ENCODE peak calls at places on chromosomes 2 and 18, in five cellular contexts. F, M, X, C and V are unnamed samples.

GRCh38 chr2:69965756-69966447 is 4.5 kb upstream of the ASPRV1 start:
- DNase-seq in F (no peak), M (no peak), X (no peak), C (no peak), V (no peak)

GRCh38 chr2:225274751-225275150 is 124.8 kb upstream of the NYAP2 start:
- DNase-seq in F (peak), M (no peak), X (no peak), C (no peak), V (no peak)

GRCh38 chr18:45686892-45687611 is 36.9 kb upstream of the SLC14A1 start:
- DNase-seq in F (no peak), M (no peak), X (no peak), C (no peak), V (no peak)

GRCh38 chr2:226661789-226662545 is 137.7 kb downstream of the IRS1 start:
- DNase-seq in F (no peak), M (peak), X (peak), C (no peak), V (no peak)

GRCh38 chr2:15223887-15224286 is 337.2 kb downstream of the NBAS start:
- DNase-seq in F (no peak), M (no peak), X (no peak), C (no peak), V (no peak)

GRCh38 chr2:124753842-124754241 is 728.8 kb downstream of the CNTNAP5 start:
- DNase-seq in F (no peak), M (no peak), X (no peak), C (no peak), V (no peak)

GRCh38 chr18:47407736-47408135 is 156.3 kb upstream of the SKOR2 start:
- DNase-seq in F (no peak), M (no peak), X (no peak), C (no peak), V (no peak)

GRCh38 chr2:216545359-216545758 is 46.7 kb downstream of the RPL37A start:
- DNase-seq in F (no peak), M (no peak), X (no peak), C (no peak), V (no peak)

GRCh38 chr18:55152801-55153200 is 193.5 kb upstream of the CCDC68 start:
- DNase-seq in F (no peak), M (no peak), X (no peak), C (no peak), V (no peak)

GRCh38 chr2:100213595-100213994 is 71.2 kb upstream of the AFF3 start:
- DNase-seq in F (no peak), M (peak), X (no peak), C (no peak), V (no peak)

GRCh38 chr18:56748698-56749268 is 97.6 kb downstream of the WDR7 start:
- DNase-seq in F (peak), M (no peak), X (no peak), C (peak), V (no peak)

GRCh38 chr2:38709515-38710194 is 41.5 kb downstream of the SRSF7 start:
- DNase-seq in F (no peak), M (no peak), X (no peak), C (no peak), V (no peak)

GRCh38 chr18:76721207-76721996 is 101.0 kb upstream of the ZNF236 start:
- DNase-seq in F (no peak), M (no peak), X (no peak), C (no peak), V (no peak)

GRCh38 chr2:29420999-29421856 is 306.0 kb downstream of the CLIP4 start:
- DNase-seq in F (no peak), M (no peak), X (no peak), C (no peak), V (no peak)